ENCODE peak calls at places on chromosomes 2 and 18, in eight cellular contexts. U is SK-N-SH, M is H9, P is NT2/D1, S is endodermal cell, O is GM23248, K is mesendoderm, Y is colonic mucosa. R is an unnamed sample.

GRCh38 chr2:189521686-189522434 is 58.7 kb downstream of the SLC40A1 start:
- DNase-seq in U (no peak), M (no peak), P (no peak), S (no peak), O (no peak), K (no peak), Y (no peak), R (no peak)

GRCh38 chr2:51256736-51257135 is 224.8 kb upstream of the NRXN1 start:
- DNase-seq in U (no peak), M (no peak), P (no peak), S (no peak), O (no peak), K (no peak), Y (no peak), R (no peak)

GRCh38 chr18:41713969-41714700 is 240.9 kb upstream of the PIK3C3 start:
- DNase-seq in U (no peak), M (no peak), P (no peak), S (no peak), O (no peak), K (no peak), Y (no peak), R (no peak)

GRCh38 chr2:188091235-188091634 is 200.4 kb upstream of the GULP1 start:
- DNase-seq in U (no peak), M (no peak), P (no peak), S (no peak), O (no peak), K (peak; percentile 59), Y (no peak), R (no peak)

GRCh38 chr2:108320326-108320932 is 31.7 kb downstream of the SULT1C2 start:
- DNase-seq in U (no peak), M (no peak), P (no peak), S (no peak), O (no peak), K (no peak), Y (no peak), R (no peak)

GRCh38 chr18:59718108-59719057 is 21.2 kb upstream of the CCBE1 start:
- DNase-seq in U (peak; percentile 78), M (no peak), P (no peak), S (peak; percentile 52), O (peak; percentile 89), K (peak; percentile 81), Y (no peak), R (no peak)

GRCh38 chr2:19251554-19251953 is 106.9 kb downstream of the OSR1 start:
- DNase-seq in U (no peak), M (no peak), P (no peak), S (no peak), O (no peak), K (no peak), Y (no peak), R (no peak)

GRCh38 chr18:58125183-58125582 is 81.2 kb downstream of the NEDD4L start:
- DNase-seq in U (no peak), M (no peak), P (no peak), S (no peak), O (peak; percentile 9), K (peak; percentile 58), Y (no peak), R (no peak)

GRCh38 chr2:46971914-46972313 is 56.3 kb upstream of the MCFD2 start:
- DNase-seq in U (no peak), M (no peak), P (no peak), S (no peak), O (no peak), K (no peak), Y (no peak), R (no peak)

GRCh38 chr2:239444626-239445625 is 44.1 kb upstream of the HDAC4 start:
- DNase-seq in U (no peak), M (no peak), P (no peak), S (no peak), O (peak; percentile 66), K (no peak), Y (no peak), R (no peak)

GRCh38 chr2:200144571-200144970 is 161.9 kb upstream of the SPATS2L start:
- DNase-seq in U (no peak), M (no peak), P (no peak), S (no peak), O (no peak), K (no peak), Y (no peak), R (no peak)

GRCh38 chr2:190649798-190650390 is 1.0 kb downstream of the NAB1 start:
- DNase-seq in U (peak; percentile 39), M (no peak), P (no peak), S (no peak), O (peak; percentile 61), K (peak; percentile 62), Y (peak; percentile 31), R (no peak)

GRCh38 chr2:230711224-230711623 is 1.4 kb upstream of the CAB39 start:
- DNase-seq in U (no peak), M (no peak), P (no peak), S (no peak), O (no peak), K (peak; percentile 69), Y (no peak), R (no peak)

GRCh38 chr2:84033347-84033974 is 425.6 kb downstream of the SUCLG1 start:
- DNase-seq in U (no peak), M (no peak), P (no peak), S (no peak), O (no peak), K (no peak), Y (no peak), R (no peak)

GRCh38 chr2:174259981-174260380 is 11.6 kb upstream of the OLA1 start:
- DNase-seq in U (no peak), M (no peak), P (no peak), S (no peak), O (peak; percentile 78), K (no peak), Y (no peak), R (peak; percentile 88)

GRCh38 chr2:68925298-68925885 is 27.3 kb downstream of the GKN2 start:
- DNase-seq in U (peak; percentile 55), M (peak; percentile 46), P (no peak), S (peak; percentile 77), O (peak; percentile 62), K (peak; percentile 62), Y (peak; percentile 58), R (peak; percentile 32)
- H3K9ac ChIP-seq in U (no peak overlapping the region), M (no peak overlapping the region), P (no peak overlapping the region), S (no peak overlapping the region), O (no peak overlapping the region), K (no peak overlapping the region), Y (no peak overlapping the region), R (no peak overlapping the region)

DNA sequence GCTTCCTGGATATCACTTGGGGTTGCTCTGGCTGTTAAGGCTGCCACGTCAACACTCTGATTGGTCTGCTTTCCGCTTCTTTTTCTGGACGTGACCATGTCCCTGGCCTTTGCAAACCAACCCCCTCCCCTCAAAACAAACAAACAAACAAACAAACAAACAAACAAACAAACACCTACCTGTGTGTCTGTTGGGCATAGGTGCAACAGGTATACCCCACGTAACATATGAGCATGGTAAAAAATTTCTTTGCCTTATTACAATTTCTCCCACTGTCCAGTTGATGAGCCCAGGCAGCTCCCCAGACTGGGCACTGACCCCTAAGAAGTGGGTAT is 80.6 kb downstream of the ADD2 start:
- DNase-seq in U (no peak), M (no peak), P (no peak), S (no peak), O (no peak), K (no peak), Y (no peak), R (no peak)
- H3K9ac ChIP-seq in U (no peak overlapping the region), M (no peak overlapping the region), P (no peak overlapping the region), S (no peak overlapping the region), O (no peak overlapping the region), K (no peak overlapping the region), Y (no peak overlapping the region), R (no peak overlapping the region)

GRCh38 chr2:224585205-224586088 is at the start of gene CUL3:
- DNase-seq in U (peak; percentile 98), M (peak; percentile 99), P (peak; percentile 97), S (peak; percentile 100), O (peak; percentile 99), K (peak; percentile 99), Y (peak; percentile 100), R (peak; percentile 95)

GRCh38 chr2:224586127-224586702 is 1.1 kb upstream of the CUL3 start:
- DNase-seq in U (no peak), M (no peak), P (no peak), S (no peak), O (no peak), K (no peak), Y (no peak), R (no peak)

GRCh38 chr2:224580248-224580647 is 4.9 kb downstream of the CUL3 start:
- DNase-seq in U (no peak), M (no peak), P (no peak), S (no peak), O (no peak), K (no peak), Y (no peak), R (no peak)

GRCh38 chr2:224584111-224584764 is 925 bp downstream of the CUL3 start:
- DNase-seq in U (peak; percentile 30), M (no peak), P (peak; percentile 23), S (peak; percentile 66), O (peak; percentile 72), K (peak; percentile 53), Y (peak; percentile 51), R (no peak)

DNA sequence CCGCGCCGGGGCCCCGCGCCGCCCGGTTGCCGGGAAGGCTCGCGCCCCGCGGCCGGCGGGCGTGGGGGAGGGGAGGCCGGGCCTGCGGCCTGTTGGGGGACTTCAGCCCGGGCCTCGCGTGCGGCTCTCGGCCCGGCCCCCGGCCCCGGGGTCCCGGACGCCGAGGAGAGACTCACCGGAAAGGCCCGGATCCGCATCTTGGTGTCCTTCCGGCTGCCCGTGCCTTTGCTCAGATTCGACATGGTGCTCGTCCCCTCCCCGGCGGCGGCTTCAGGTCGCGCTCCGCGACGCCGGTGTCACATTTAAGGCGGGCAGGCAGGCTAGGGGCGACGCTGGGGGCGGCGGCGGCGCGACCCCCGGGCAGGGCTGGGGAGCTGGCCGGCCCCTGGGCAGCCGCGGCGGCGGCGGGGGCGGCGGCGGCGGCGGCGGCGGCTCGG is 377 bp downstream of the CUL3 start:
- DNase-seq in U (peak; percentile 82), M (peak; percentile 38), P (peak; percentile 27), S (no peak), O (peak; percentile 69), K (peak; percentile 65), Y (peak; percentile 54), R (no peak)
- H3K9ac ChIP-seq in U (peak overlapping the region; percentile 86), M (peak overlapping the region; percentile 82), P (peak overlapping the region; percentile 98), S (peak overlapping the region; percentile 56), O (peak overlapping the region; percentile 92), K (peak overlapping the region; percentile 95), Y (peak overlapping the region; percentile 96), R (peak overlapping the region; percentile 91)

DNA sequence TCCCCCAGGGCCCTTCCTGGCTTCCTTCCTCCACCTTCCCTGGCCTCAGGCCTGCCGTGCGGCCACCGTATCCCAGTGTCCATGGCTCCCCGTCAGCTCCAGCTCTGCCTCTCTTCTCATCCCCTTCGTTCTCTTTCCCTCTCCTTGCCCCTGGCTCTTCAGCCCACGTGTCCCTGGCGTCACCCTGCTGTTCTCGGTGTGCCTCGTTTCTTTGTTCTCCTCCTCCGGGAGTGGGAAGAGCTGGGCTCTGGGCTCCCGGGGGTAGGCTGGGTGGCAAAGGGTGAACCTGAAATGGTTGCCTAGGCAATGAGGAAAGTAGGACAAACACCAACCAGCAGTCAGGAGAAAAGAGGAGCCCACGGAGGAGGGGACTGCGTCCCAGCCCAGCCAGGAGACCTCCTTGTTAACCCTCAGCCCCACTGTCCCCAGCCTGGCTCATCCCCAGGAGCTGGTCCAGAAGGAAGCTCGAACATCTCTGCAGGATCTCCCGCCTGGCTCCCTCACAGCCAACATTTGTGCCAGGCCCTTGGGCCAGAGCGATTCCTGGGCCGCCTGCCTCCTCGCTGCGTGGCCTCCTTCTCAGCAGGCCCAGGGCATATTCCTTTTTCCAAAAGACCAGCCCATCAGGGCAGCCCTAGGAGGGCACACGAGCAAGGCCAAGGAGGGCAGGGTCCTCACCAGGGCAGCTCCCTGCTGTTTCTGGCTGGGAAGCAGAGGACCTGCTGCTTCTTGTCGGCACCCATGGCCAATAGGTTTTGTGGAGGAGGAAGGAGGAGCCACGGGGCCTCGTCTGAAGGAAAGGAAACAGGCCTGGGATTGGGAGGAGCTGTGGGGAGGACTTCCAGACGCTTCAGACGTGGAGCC is 30.9 kb upstream of the DNMT3A start:
- DNase-seq in U (peak; percentile 37), M (peak; percentile 28), P (no peak), S (peak; percentile 48), O (no peak), K (no peak), Y (no peak), R (no peak)
- H3K9ac ChIP-seq in U (no peak overlapping the region), M (no peak overlapping the region), P (no peak overlapping the region), S (no peak overlapping the region), O (no peak overlapping the region), K (no peak overlapping the region), Y (no peak overlapping the region), R (no peak overlapping the region)

R was measured in SK-N-MC.